ENCODE peak calls at places on chromosome 11, in nine cellular contexts. K, J, Z, G, T, I, Q, W and B are unnamed samples.
A peak's percentile ranks its signal among the peaks of the same experiment; 100 is the strongest.

GRCh38 chr11:62713343-62713742 is 5.9 kb downstream of the GNG3 start:
- DNase-seq in K (peak; percentile 86), J (no peak), Z (no peak), G (peak; percentile 56), T (no peak), I (no peak), Q (peak; percentile 83), W (peak; percentile 78), B (no peak)

GRCh38 chr11:77171885-77172665 is 44.0 kb downstream of the MYO7A start:
- DNase-seq in K (peak; percentile 78), J (no peak), Z (no peak), G (no peak), T (no peak), I (no peak), Q (no peak), W (no peak), B (no peak)

GRCh38 chr11:115802641-115803040 is 298.4 kb upstream of the CADM1 start:
- DNase-seq in K (no peak), J (no peak), Z (no peak), G (no peak), T (no peak), I (no peak), Q (no peak), W (no peak), B (no peak)

GRCh38 chr11:29258411-29258810 is 758.4 kb downstream of the KCNA4 start:
- DNase-seq in K (no peak), J (no peak), Z (no peak), G (no peak), T (no peak), I (no peak), Q (no peak), W (no peak), B (no peak)

GRCh38 chr11:13090228-13090708 is 81.2 kb downstream of the RASSF10 start:
- DNase-seq in K (no peak), J (no peak), Z (no peak), G (no peak), T (no peak), I (no peak), Q (no peak), W (no peak), B (no peak)

GRCh38 chr11:126545057-126545555 is 189.6 kb downstream of the ST3GAL4 start:
- DNase-seq in K (no peak), J (no peak), Z (no peak), G (no peak), T (no peak), I (no peak), Q (no peak), W (no peak), B (no peak)

GRCh38 chr11:95544095-95544795 is 245.3 kb downstream of the FAM76B start:
- DNase-seq in K (no peak), J (no peak), Z (peak; percentile 70), G (no peak), T (no peak), I (no peak), Q (no peak), W (no peak), B (no peak)

GRCh38 chr11:82733444-82734119 is at the start of gene FAM181B:
- DNase-seq in K (peak; percentile 72), J (no peak), Z (peak; percentile 32), G (peak; percentile 38), T (peak; percentile 34), I (no peak), Q (peak; percentile 70), W (peak; percentile 49), B (no peak)

GRCh38 chr11:119990306-119991021 is 147.4 kb downstream of the TRIM29 start:
- DNase-seq in K (no peak), J (no peak), Z (no peak), G (no peak), T (no peak), I (no peak), Q (peak; percentile 41), W (peak; percentile 34), B (no peak)

GRCh38 chr11:78138694-78139421 is 568 bp downstream of the ALG8 start:
- DNase-seq in K (peak; percentile 62), J (no peak), Z (peak; percentile 57), G (peak; percentile 34), T (no peak), I (peak; percentile 4), Q (no peak), W (peak; percentile 24), B (no peak)

GRCh38 chr11:33942954-33943353 is 51.1 kb upstream of the LMO2 start:
- DNase-seq in K (no peak), J (no peak), Z (peak; percentile 29), G (no peak), T (peak; percentile 40), I (peak; percentile 3), Q (no peak), W (peak; percentile 51), B (no peak)

GRCh38 chr11:63779044-63779443 is 10.5 kb upstream of the ZFTA start:
- DNase-seq in K (peak; percentile 27), J (no peak), Z (no peak), G (no peak), T (no peak), I (no peak), Q (no peak), W (no peak), B (no peak)

GRCh38 chr11:71203681-71204080 is 48.7 kb downstream of the SHANK2 start:
- DNase-seq in K (no peak), J (no peak), Z (no peak), G (no peak), T (no peak), I (no peak), Q (no peak), W (no peak), B (no peak)

GRCh38 chr11:67356867-67357561 is 3.7 kb upstream of the POLD4 start:
- DNase-seq in K (peak; percentile 91), J (peak; percentile 52), Z (peak; percentile 65), G (peak; percentile 81), T (peak; percentile 74), I (no peak), Q (peak; percentile 80), W (peak; percentile 78), B (no peak)

DNA sequence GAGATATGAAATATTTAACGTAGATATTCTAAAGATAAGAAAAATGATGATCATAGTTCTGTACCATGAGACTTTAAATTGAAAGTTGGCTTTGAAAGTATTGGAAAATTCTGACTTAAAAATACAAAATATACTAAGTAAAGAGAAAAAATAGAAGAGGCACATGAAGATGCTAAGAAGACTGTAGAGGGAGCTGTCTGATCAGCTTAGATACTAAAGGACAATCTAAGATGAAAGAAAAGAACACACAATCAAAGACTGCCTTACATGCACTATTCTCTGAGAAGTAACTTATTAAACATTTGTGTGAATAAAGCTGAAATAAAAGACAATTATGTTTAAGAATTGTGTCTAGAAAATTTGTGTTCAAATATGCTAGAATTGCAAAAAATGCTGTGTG is 55.1 kb downstream of the RBMXL2 start:
- DNase-seq in K (no peak), J (no peak), Z (peak; percentile 6), G (no peak), T (no peak), I (peak; percentile 8), Q (no peak), W (no peak), B (peak; percentile 43)
- TF ChIP-seq CTCF in K (peak; percentile 12), J (no peak), Z (peak; percentile 43), G (peak; percentile 25), T (no peak), I (peak; percentile 44), Q (peak; percentile 21), W (peak; percentile 34), B (peak; percentile 66)

DNA sequence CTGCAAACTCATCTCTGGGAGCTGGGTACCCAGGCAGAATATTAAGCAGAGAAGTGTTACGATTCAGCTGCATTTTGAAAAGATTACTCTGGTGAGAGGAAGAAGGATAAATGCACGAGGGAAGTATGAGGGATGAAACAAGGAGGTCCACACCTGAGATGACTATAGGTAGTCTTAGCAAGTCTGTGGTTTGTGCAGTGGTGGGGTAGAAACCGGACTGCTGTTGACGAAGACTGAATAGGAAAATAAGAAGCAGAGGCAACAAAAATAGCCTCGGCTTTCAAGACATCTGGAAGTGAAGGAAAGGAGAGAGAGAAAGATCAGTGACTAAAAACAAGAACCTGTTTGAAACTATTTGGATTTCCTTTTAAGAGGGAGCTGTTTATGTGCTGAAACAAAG is 810.8 kb downstream of the OPCML start:
- DNase-seq in K (no peak), J (no peak), Z (no peak), G (no peak), T (no peak), I (no peak), Q (no peak), W (no peak), B (no peak)
- H3K9me3 ChIP-seq in K (peaks cover 9% of the 10 kb centered on the region), J (peaks cover 6% of the 10 kb centered on the region), Z (no peaks in the 10 kb centered on the region), G (no peaks in the 10 kb centered on the region), T (no peaks in the 10 kb centered on the region), I (peaks cover 4% of the 10 kb centered on the region), Q (no peaks in the 10 kb centered on the region), W (no peaks in the 10 kb centered on the region), B (no peaks in the 10 kb centered on the region)

GRCh38 chr11:26996056-26996455 is 2.1 kb downstream of the FIBIN start:
- DNase-seq in K (no peak), J (no peak), Z (no peak), G (no peak), T (no peak), I (no peak), Q (no peak), W (no peak), B (no peak)

GRCh38 chr11:26993965-26994446 is at the start of gene FIBIN:
- DNase-seq in K (no peak), J (no peak), Z (peak; percentile 34), G (peak; percentile 10), T (peak; percentile 46), I (no peak), Q (peak; percentile 15), W (no peak), B (no peak)

GRCh38 chr11:26992031-26992541 is 1.8 kb upstream of the FIBIN start:
- DNase-seq in K (no peak), J (peak; percentile 67), Z (peak; percentile 88), G (no peak), T (peak; percentile 33), I (no peak), Q (no peak), W (no peak), B (no peak)

GRCh38 chr11:26994579-26995210 is 783 bp downstream of the FIBIN start:
- DNase-seq in K (no peak), J (no peak), Z (no peak), G (no peak), T (peak; percentile 31), I (no peak), Q (peak; percentile 24), W (no peak), B (no peak)
- TF ChIP-seq CTCF in K (no peak), J (no peak), Z (no peak), G (no peak), T (no peak), I (no peak), Q (no peak), W (no peak), B (no peak)

GRCh38 chr11:118286545-118286944 is 18.0 kb upstream of the CD3E start:
- DNase-seq in K (no peak), J (no peak), Z (no peak), G (no peak), T (no peak), I (no peak), Q (no peak), W (no peak), B (no peak)
- H3K9me3 ChIP-seq in K (no peaks in the 10 kb centered on the region), J (no peaks in the 10 kb centered on the region), Z (no peaks in the 10 kb centered on the region), G (no peaks in the 10 kb centered on the region), T (no peaks in the 10 kb centered on the region), I (no peaks in the 10 kb centered on the region), Q (no peaks in the 10 kb centered on the region), W (no peaks in the 10 kb centered on the region), B (no peaks in the 10 kb centered on the region)